ENCODE peak calls at places on chromosome 6, in eight cellular contexts. One of them, this sample, is unnamed.

GRCh38 chr6:166769648-166770047 is 142.6 kb upstream of the RPS6KA2 start:
- DNase-seq in body of pancreas: no peak
- DNase-seq in astrocyte of the cerebellum: no peak
- DNase-seq in bronchial epithelial cell: no peak
- DNase-seq in ovary: no peak
- DNase-seq in fibroblast of the aortic adventitia: no peak
- DNase-seq in Karpas-422: no peak
- DNase-seq in endothelial cell of umbilical vein: no peak
- DNase-seq in this sample: no peak

GRCh38 chr6:152089992-152090391 is 282.5 kb downstream of the ESR1 start:
- DNase-seq in Karpas-422: no peak
- DNase-seq in ovary: no peak
- DNase-seq in fibroblast of the aortic adventitia: peak; percentile 75
- DNase-seq in endothelial cell of umbilical vein: no peak
- DNase-seq in body of pancreas: no peak
- DNase-seq in astrocyte of the cerebellum: no peak
- DNase-seq in bronchial epithelial cell: peak; percentile 71
- DNase-seq in this sample: no peak

GRCh38 chr6:156421933-156422332 is 355.2 kb upstream of the ARID1B start:
- DNase-seq in ovary: no peak
- DNase-seq in fibroblast of the aortic adventitia: no peak
- DNase-seq in bronchial epithelial cell: peak; percentile 18
- DNase-seq in astrocyte of the cerebellum: no peak
- DNase-seq in body of pancreas: no peak
- DNase-seq in endothelial cell of umbilical vein: no peak
- DNase-seq in Karpas-422: no peak
- DNase-seq in this sample: no peak

GRCh38 chr6:116971959-116972358 is 94.9 kb downstream of the RFX6 start:
- DNase-seq in ovary: no peak
- DNase-seq in bronchial epithelial cell: peak; percentile 56
- DNase-seq in Karpas-422: peak; percentile 81
- DNase-seq in endothelial cell of umbilical vein: peak; percentile 37
- DNase-seq in fibroblast of the aortic adventitia: peak; percentile 48
- DNase-seq in body of pancreas: peak; percentile 26
- DNase-seq in astrocyte of the cerebellum: peak; percentile 24
- DNase-seq in this sample: no peak

GRCh38 chr6:14857501-14857900 is 388.4 kb upstream of the JARID2 start:
- DNase-seq in body of pancreas: no peak
- DNase-seq in endothelial cell of umbilical vein: no peak
- DNase-seq in bronchial epithelial cell: no peak
- DNase-seq in Karpas-422: no peak
- DNase-seq in astrocyte of the cerebellum: no peak
- DNase-seq in fibroblast of the aortic adventitia: no peak
- DNase-seq in ovary: no peak
- DNase-seq in this sample: no peak

GRCh38 chr6:37256692-37257319 is 766 bp upstream of the TBC1D22B start:
- DNase-seq in astrocyte of the cerebellum: no peak
- DNase-seq in ovary: no peak
- DNase-seq in endothelial cell of umbilical vein: peak; percentile 25
- DNase-seq in body of pancreas: no peak
- DNase-seq in Karpas-422: no peak
- DNase-seq in fibroblast of the aortic adventitia: peak; percentile 28
- DNase-seq in bronchial epithelial cell: peak; percentile 87
- DNase-seq in this sample: no peak

GRCh38 chr6:79548310-79548709 is 11.1 kb upstream of the LCA5 start:
- DNase-seq in body of pancreas: no peak
- DNase-seq in ovary: no peak
- DNase-seq in endothelial cell of umbilical vein: no peak
- DNase-seq in bronchial epithelial cell: no peak
- DNase-seq in Karpas-422: no peak
- DNase-seq in astrocyte of the cerebellum: no peak
- DNase-seq in fibroblast of the aortic adventitia: no peak
- DNase-seq in this sample: no peak

GRCh38 chr6:141726158-141726557 is 406.6 kb upstream of the GJE1 start:
- DNase-seq in fibroblast of the aortic adventitia: no peak
- DNase-seq in astrocyte of the cerebellum: no peak
- DNase-seq in endothelial cell of umbilical vein: peak; percentile 31
- DNase-seq in body of pancreas: no peak
- DNase-seq in bronchial epithelial cell: no peak
- DNase-seq in ovary: no peak
- DNase-seq in Karpas-422: no peak
- DNase-seq in this sample: no peak

GRCh38 chr6:90000864-90001731 is 106.8 kb downstream of the GJA10 start:
- DNase-seq in bronchial epithelial cell: peak; percentile 84
- DNase-seq in fibroblast of the aortic adventitia: no peak
- DNase-seq in ovary: no peak
- DNase-seq in body of pancreas: no peak
- DNase-seq in Karpas-422: no peak
- DNase-seq in astrocyte of the cerebellum: no peak
- DNase-seq in endothelial cell of umbilical vein: peak; percentile 6
- DNase-seq in this sample: no peak

GRCh38 chr6:143110572-143110971 is 49.9 kb downstream of the AIG1 start:
- DNase-seq in bronchial epithelial cell: peak; percentile 24
- DNase-seq in Karpas-422: no peak
- DNase-seq in body of pancreas: no peak
- DNase-seq in ovary: no peak
- DNase-seq in astrocyte of the cerebellum: no peak
- DNase-seq in fibroblast of the aortic adventitia: no peak
- DNase-seq in endothelial cell of umbilical vein: no peak
- DNase-seq in this sample: no peak

GRCh38 chr6:31239854-31240253 is 32.0 kb downstream of the HLA-C start:
- DNase-seq in endothelial cell of umbilical vein: no peak
- DNase-seq in Karpas-422: no peak
- DNase-seq in body of pancreas: no peak
- DNase-seq in bronchial epithelial cell: no peak
- DNase-seq in fibroblast of the aortic adventitia: no peak
- DNase-seq in ovary: no peak
- DNase-seq in astrocyte of the cerebellum: no peak
- DNase-seq in this sample: no peak

GRCh38 chr6:17120019-17120418 is 18.2 kb downstream of the STMND1 start:
- DNase-seq in body of pancreas: no peak
- DNase-seq in bronchial epithelial cell: peak; percentile 46
- DNase-seq in Karpas-422: no peak
- DNase-seq in endothelial cell of umbilical vein: no peak
- DNase-seq in astrocyte of the cerebellum: peak; percentile 13
- DNase-seq in ovary: no peak
- DNase-seq in fibroblast of the aortic adventitia: no peak
- DNase-seq in this sample: no peak

GRCh38 chr6:155126727-155127439 is 131.8 kb downstream of the TIAM2 start:
- DNase-seq in Karpas-422: no peak
- DNase-seq in fibroblast of the aortic adventitia: peak; percentile 40
- DNase-seq in ovary: no peak
- DNase-seq in endothelial cell of umbilical vein: peak; percentile 78
- DNase-seq in body of pancreas: no peak
- DNase-seq in bronchial epithelial cell: peak; percentile 69
- DNase-seq in astrocyte of the cerebellum: no peak
- DNase-seq in this sample: no peak

GRCh38 chr6:75207211-75207984 is 1.5 kb upstream of the COL12A1 start:
- DNase-seq in astrocyte of the cerebellum: no peak
- DNase-seq in body of pancreas: no peak
- DNase-seq in ovary: no peak
- DNase-seq in endothelial cell of umbilical vein: peak; percentile 28
- DNase-seq in Karpas-422: no peak
- DNase-seq in bronchial epithelial cell: no peak
- DNase-seq in fibroblast of the aortic adventitia: peak; percentile 32
- DNase-seq in this sample: no peak
- H3K4me3 ChIP-seq in astrocyte of the cerebellum: peak overlapping the region; percentile 90
- H3K4me3 ChIP-seq in body of pancreas: no peak overlapping the region
- H3K4me3 ChIP-seq in ovary: no peak overlapping the region
- H3K4me3 ChIP-seq in endothelial cell of umbilical vein: peak overlapping the region; percentile 76
- H3K4me3 ChIP-seq in Karpas-422: no peak overlapping the region
- H3K4me3 ChIP-seq in bronchial epithelial cell: no peak overlapping the region
- H3K4me3 ChIP-seq in fibroblast of the aortic adventitia: no peak overlapping the region
- H3K4me3 ChIP-seq in this sample: peak overlapping the region; percentile 52

DNA sequence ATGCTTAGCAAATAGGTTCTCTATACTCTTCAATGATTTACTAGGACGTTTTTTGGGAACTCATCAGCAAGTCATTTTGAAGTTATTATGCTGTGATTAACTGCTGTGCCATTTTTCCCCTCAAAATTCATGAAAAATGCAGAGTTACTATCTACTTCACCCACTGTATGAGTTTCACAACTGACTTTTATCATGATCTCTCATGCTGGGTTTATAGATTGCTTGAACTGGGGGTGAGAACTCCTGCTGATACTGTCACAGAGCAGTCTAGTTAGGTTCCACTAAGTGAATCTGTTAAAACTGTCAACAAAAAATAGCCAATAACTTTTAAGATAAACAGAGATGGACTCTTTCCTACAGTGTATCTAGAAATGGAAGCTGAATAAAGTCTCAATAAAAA is 136.7 kb downstream of the EYS start:
- DNase-seq in ovary: no peak
- DNase-seq in body of pancreas: no peak
- DNase-seq in astrocyte of the cerebellum: no peak
- DNase-seq in Karpas-422: no peak
- DNase-seq in bronchial epithelial cell: no peak
- DNase-seq in endothelial cell of umbilical vein: no peak
- DNase-seq in fibroblast of the aortic adventitia: no peak
- DNase-seq in this sample: no peak
- H3K4me3 ChIP-seq in ovary: no peak overlapping the region
- H3K4me3 ChIP-seq in body of pancreas: no peak overlapping the region
- H3K4me3 ChIP-seq in astrocyte of the cerebellum: no peak overlapping the region
- H3K4me3 ChIP-seq in Karpas-422: no peak overlapping the region
- H3K4me3 ChIP-seq in bronchial epithelial cell: no peak overlapping the region
- H3K4me3 ChIP-seq in endothelial cell of umbilical vein: no peak overlapping the region
- H3K4me3 ChIP-seq in fibroblast of the aortic adventitia: no peak overlapping the region
- H3K4me3 ChIP-seq in this sample: no peak overlapping the region

GRCh38 chr6:21102201-21102600 is 491.4 kb upstream of the SOX4 start:
- DNase-seq in body of pancreas: no peak
- DNase-seq in astrocyte of the cerebellum: no peak
- DNase-seq in endothelial cell of umbilical vein: no peak
- DNase-seq in Karpas-422: no peak
- DNase-seq in bronchial epithelial cell: peak; percentile 50
- DNase-seq in ovary: no peak
- DNase-seq in fibroblast of the aortic adventitia: no peak
- DNase-seq in this sample: no peak
- H3K4me3 ChIP-seq in body of pancreas: no peak overlapping the region
- H3K4me3 ChIP-seq in astrocyte of the cerebellum: no peak overlapping the region
- H3K4me3 ChIP-seq in endothelial cell of umbilical vein: no peak overlapping the region
- H3K4me3 ChIP-seq in Karpas-422: no peak overlapping the region
- H3K4me3 ChIP-seq in bronchial epithelial cell: no peak overlapping the region
- H3K4me3 ChIP-seq in ovary: no peak overlapping the region
- H3K4me3 ChIP-seq in fibroblast of the aortic adventitia: no peak overlapping the region
- H3K4me3 ChIP-seq in this sample: no peak overlapping the region

GRCh38 chr6:93418113-93418447 is 1.3 kb downstream of the EPHA7 start:
- DNase-seq in endothelial cell of umbilical vein: no peak
- DNase-seq in astrocyte of the cerebellum: no peak
- DNase-seq in ovary: no peak
- DNase-seq in Karpas-422: no peak
- DNase-seq in body of pancreas: no peak
- DNase-seq in fibroblast of the aortic adventitia: no peak
- DNase-seq in bronchial epithelial cell: no peak
- DNase-seq in this sample: no peak

GRCh38 chr6:93417421-93417996 is 1.9 kb downstream of the EPHA7 start:
- DNase-seq in bronchial epithelial cell: no peak
- DNase-seq in astrocyte of the cerebellum: no peak
- DNase-seq in Karpas-422: no peak
- DNase-seq in fibroblast of the aortic adventitia: peak; percentile 19
- DNase-seq in endothelial cell of umbilical vein: peak; percentile 6
- DNase-seq in ovary: no peak
- DNase-seq in body of pancreas: no peak
- DNase-seq in this sample: peak; percentile 10

GRCh38 chr6:93419304-93420162 is at the start of gene EPHA7:
- DNase-seq in ovary: peak; percentile 96
- DNase-seq in fibroblast of the aortic adventitia: peak; percentile 77
- DNase-seq in astrocyte of the cerebellum: peak; percentile 93
- DNase-seq in endothelial cell of umbilical vein: peak; percentile 93
- DNase-seq in bronchial epithelial cell: peak; percentile 84
- DNase-seq in body of pancreas: peak; percentile 95
- DNase-seq in Karpas-422: no peak
- DNase-seq in this sample: peak; percentile 99

GRCh38 chr6:93418448-93419303 is 683 bp downstream of the EPHA7 start:
- DNase-seq in body of pancreas: peak; percentile 29
- DNase-seq in Karpas-422: no peak
- DNase-seq in ovary: peak; percentile 28
- DNase-seq in fibroblast of the aortic adventitia: no peak
- DNase-seq in astrocyte of the cerebellum: no peak
- DNase-seq in endothelial cell of umbilical vein: peak; percentile 47
- DNase-seq in bronchial epithelial cell: peak; percentile 15
- DNase-seq in this sample: peak; percentile 50

GRCh38 chr6:93420163-93420806 is 926 bp upstream of the EPHA7 start:
- DNase-seq in bronchial epithelial cell: no peak
- DNase-seq in astrocyte of the cerebellum: no peak
- DNase-seq in Karpas-422: no peak
- DNase-seq in endothelial cell of umbilical vein: no peak
- DNase-seq in ovary: no peak
- DNase-seq in fibroblast of the aortic adventitia: no peak
- DNase-seq in body of pancreas: no peak
- DNase-seq in this sample: no peak
- H3K4me3 ChIP-seq in bronchial epithelial cell: no peak overlapping the region
- H3K4me3 ChIP-seq in astrocyte of the cerebellum: peak overlapping the region; percentile 60
- H3K4me3 ChIP-seq in Karpas-422: no peak overlapping the region
- H3K4me3 ChIP-seq in endothelial cell of umbilical vein: peak overlapping the region; percentile 55
- H3K4me3 ChIP-seq in ovary: peak overlapping the region; percentile 39
- H3K4me3 ChIP-seq in fibroblast of the aortic adventitia: peak overlapping the region; percentile 60
- H3K4me3 ChIP-seq in body of pancreas: no peak overlapping the region
- H3K4me3 ChIP-seq in this sample: peak overlapping the region; percentile 77

GRCh38 chr6:162017551-162017950 is 710.0 kb downstream of the PRKN start:
- DNase-seq in Karpas-422: no peak
- DNase-seq in astrocyte of the cerebellum: no peak
- DNase-seq in fibroblast of the aortic adventitia: no peak
- DNase-seq in endothelial cell of umbilical vein: no peak
- DNase-seq in body of pancreas: no peak
- DNase-seq in bronchial epithelial cell: no peak
- DNase-seq in ovary: no peak
- DNase-seq in this sample: no peak

GRCh38 chr6:162014069-162014811 is 713.3 kb downstream of the PRKN start:
- DNase-seq in endothelial cell of umbilical vein: no peak
- DNase-seq in body of pancreas: no peak
- DNase-seq in fibroblast of the aortic adventitia: no peak
- DNase-seq in astrocyte of the cerebellum: no peak
- DNase-seq in Karpas-422: no peak
- DNase-seq in ovary: no peak
- DNase-seq in bronchial epithelial cell: no peak
- DNase-seq in this sample: no peak

DNA sequence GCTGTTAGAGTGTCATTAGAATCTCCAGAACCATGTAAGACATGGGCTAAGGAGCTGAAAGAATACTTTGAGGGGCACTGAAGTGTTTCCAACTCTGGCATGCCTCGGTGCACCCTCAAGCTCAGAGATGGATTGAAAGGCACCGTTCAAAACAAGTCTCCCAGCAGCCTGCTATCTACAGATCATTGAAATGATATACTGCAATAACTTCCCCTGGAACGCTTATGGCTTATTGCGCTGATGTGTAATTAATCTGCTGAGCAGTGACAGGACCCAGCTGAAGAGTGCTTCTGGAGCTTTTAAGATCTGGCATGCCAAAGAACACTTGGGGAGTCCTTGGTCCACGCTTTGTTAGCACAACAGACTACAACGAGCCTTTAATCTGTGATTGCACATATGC is 708.3 kb downstream of the PRKN start:
- DNase-seq in fibroblast of the aortic adventitia: no peak
- DNase-seq in body of pancreas: no peak
- DNase-seq in ovary: no peak
- DNase-seq in bronchial epithelial cell: no peak
- DNase-seq in astrocyte of the cerebellum: no peak
- DNase-seq in Karpas-422: no peak
- DNase-seq in endothelial cell of umbilical vein: no peak
- DNase-seq in this sample: no peak
- H3K4me3 ChIP-seq in fibroblast of the aortic adventitia: no peak overlapping the region
- H3K4me3 ChIP-seq in body of pancreas: no peak overlapping the region
- H3K4me3 ChIP-seq in ovary: no peak overlapping the region
- H3K4me3 ChIP-seq in bronchial epithelial cell: no peak overlapping the region
- H3K4me3 ChIP-seq in astrocyte of the cerebellum: no peak overlapping the region
- H3K4me3 ChIP-seq in Karpas-422: no peak overlapping the region
- H3K4me3 ChIP-seq in endothelial cell of umbilical vein: no peak overlapping the region
- H3K4me3 ChIP-seq in this sample: no peak overlapping the region